ENCODE peak calls at places on chromosome 22, in five cellular contexts. One of them, this sample, is unnamed.

GRCh38 chr22:22558071-22558971 is 744 bp downstream of the PRAME start:
- DNase-seq in suprapubic skin: no peak
- DNase-seq in HL-60: no peak
- DNase-seq in HepG2: no peak
- DNase-seq in spleen: no peak
- DNase-seq in this sample: no peak

GRCh38 chr22:47053013-47053864 is 290.8 kb downstream of the TBC1D22A start:
- DNase-seq in suprapubic skin: no peak
- DNase-seq in HL-60: no peak
- DNase-seq in HepG2: no peak
- DNase-seq in spleen: peak; percentile 70
- DNase-seq in this sample: peak; percentile 12

GRCh38 chr22:16819249-16819648 is 6.0 kb downstream of the XKR3 start:
- DNase-seq in suprapubic skin: no peak
- DNase-seq in HL-60: peak; percentile 2
- DNase-seq in HepG2: no peak
- DNase-seq in spleen: no peak
- DNase-seq in this sample: no peak

GRCh38 chr22:40603088-40603605 is 33.4 kb downstream of the MRTFA start:
- DNase-seq in suprapubic skin: no peak
- DNase-seq in HL-60: no peak
- DNase-seq in HepG2: no peak
- DNase-seq in spleen: no peak
- DNase-seq in this sample: peak; percentile 26

GRCh38 chr22:27719535-27720227 is 81.9 kb downstream of the MN1 start:
- DNase-seq in suprapubic skin: peak; percentile 78
- DNase-seq in HL-60: no peak
- DNase-seq in HepG2: peak; percentile 40
- DNase-seq in spleen: peak; percentile 48
- DNase-seq in this sample: no peak

GRCh38 chr22:35883028-35883620 is 145.5 kb downstream of the RBFOX2 start:
- DNase-seq in suprapubic skin: no peak
- DNase-seq in HL-60: no peak
- DNase-seq in HepG2: no peak
- DNase-seq in spleen: no peak
- DNase-seq in this sample: no peak

GRCh38 chr22:24107668-24108067 is 73.6 kb upstream of the SUSD2 start:
- DNase-seq in suprapubic skin: peak; percentile 91
- DNase-seq in HL-60: no peak
- DNase-seq in HepG2: no peak
- DNase-seq in spleen: no peak
- DNase-seq in this sample: no peak

GRCh38 chr22:34587357-34588356 is 478.3 kb upstream of the ISX start:
- DNase-seq in suprapubic skin: no peak
- DNase-seq in HL-60: no peak
- DNase-seq in HepG2: no peak
- DNase-seq in spleen: no peak
- DNase-seq in this sample: no peak

GRCh38 chr22:18024276-18024939 is at the start of gene MICAL3:
- DNase-seq in suprapubic skin: peak; percentile 41
- DNase-seq in HL-60: no peak
- DNase-seq in HepG2: no peak
- DNase-seq in spleen: peak; percentile 93
- DNase-seq in this sample: no peak

GRCh38 chr22:20203142-20204099 is 52.6 kb upstream of the CCDC188 start:
- DNase-seq in suprapubic skin: no peak
- DNase-seq in HL-60: no peak
- DNase-seq in HepG2: peak; percentile 36
- DNase-seq in spleen: no peak
- DNase-seq in this sample: no peak
- H3K27ac ChIP-seq in suprapubic skin: no peak overlapping the region
- H3K27ac ChIP-seq in HL-60: no peak overlapping the region
- H3K27ac ChIP-seq in HepG2: no peak overlapping the region
- H3K27ac ChIP-seq in spleen: peak overlapping the region; percentile 90
- H3K27ac ChIP-seq in this sample: peak overlapping the region; percentile 94

GRCh38 chr22:29470159-29470855 is 9.7 kb upstream of the NEFH start:
- DNase-seq in suprapubic skin: no peak
- DNase-seq in HL-60: no peak
- DNase-seq in HepG2: peak; percentile 26
- DNase-seq in spleen: peak; percentile 88
- DNase-seq in this sample: no peak
- TF ChIP-seq POLR2AphosphoS5 in suprapubic skin: no peak
- TF ChIP-seq POLR2AphosphoS5 in HL-60: no peak
- TF ChIP-seq POLR2AphosphoS5 in HepG2: no peak
- TF ChIP-seq POLR2AphosphoS5 in spleen: peak; percentile 46
- TF ChIP-seq POLR2AphosphoS5 in this sample: no peak

GRCh38 chr22:32994921-32995320 is 63.3 kb downstream of the SYN3 start:
- DNase-seq in suprapubic skin: no peak
- DNase-seq in HL-60: no peak
- DNase-seq in HepG2: peak; percentile 43
- DNase-seq in spleen: no peak
- DNase-seq in this sample: no peak

GRCh38 chr22:32997295-32997694 is 60.9 kb downstream of the SYN3 start:
- DNase-seq in suprapubic skin: no peak
- DNase-seq in HL-60: no peak
- DNase-seq in HepG2: no peak
- DNase-seq in spleen: no peak
- DNase-seq in this sample: no peak

GRCh38 chr22:32996702-32997101 is 61.5 kb downstream of the SYN3 start:
- DNase-seq in suprapubic skin: peak; percentile 94
- DNase-seq in HL-60: no peak
- DNase-seq in HepG2: no peak
- DNase-seq in spleen: no peak
- DNase-seq in this sample: no peak

GRCh38 chr22:32995335-32995734 is 62.8 kb downstream of the SYN3 start:
- DNase-seq in suprapubic skin: no peak
- DNase-seq in HL-60: no peak
- DNase-seq in HepG2: no peak
- DNase-seq in spleen: no peak
- DNase-seq in this sample: no peak

DNA sequence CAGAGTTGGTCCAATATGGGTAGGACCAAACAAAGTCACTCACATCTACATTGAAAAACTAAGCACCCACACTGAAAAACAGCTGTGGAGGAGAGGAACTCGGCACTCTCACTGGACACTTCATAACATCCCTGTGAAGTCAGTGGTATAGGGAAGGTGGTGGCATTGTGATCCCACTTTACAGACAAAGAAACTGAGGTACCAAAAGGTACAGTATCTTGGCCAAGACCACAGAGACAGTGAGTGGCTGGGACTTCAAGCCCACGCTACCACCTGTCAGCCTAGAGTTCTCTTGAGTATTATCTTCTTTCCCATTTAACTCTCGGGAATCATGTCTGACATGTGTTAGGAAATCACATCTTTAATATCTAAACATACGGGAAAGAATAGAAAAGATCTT is 61.9 kb downstream of the SYN3 start:
- DNase-seq in suprapubic skin: no peak
- DNase-seq in HL-60: no peak
- DNase-seq in HepG2: no peak
- DNase-seq in spleen: no peak
- DNase-seq in this sample: no peak
- H3K27ac ChIP-seq in suprapubic skin: peak overlapping the region; percentile 31
- H3K27ac ChIP-seq in HL-60: no peak overlapping the region
- H3K27ac ChIP-seq in HepG2: no peak overlapping the region
- H3K27ac ChIP-seq in spleen: no peak overlapping the region
- H3K27ac ChIP-seq in this sample: no peak overlapping the region

GRCh38 chr22:49993649-49994360 is 18.8 kb downstream of the IL17REL start:
- DNase-seq in suprapubic skin: no peak
- DNase-seq in HL-60: no peak
- DNase-seq in HepG2: no peak
- DNase-seq in spleen: no peak
- DNase-seq in this sample: no peak

GRCh38 chr22:49991907-49992533 is 20.5 kb downstream of the IL17REL start:
- DNase-seq in suprapubic skin: no peak
- DNase-seq in HL-60: no peak
- DNase-seq in HepG2: no peak
- DNase-seq in spleen: no peak
- DNase-seq in this sample: no peak

GRCh38 chr22:49994361-49995058 is 18.1 kb downstream of the IL17REL start:
- DNase-seq in suprapubic skin: no peak
- DNase-seq in HL-60: no peak
- DNase-seq in HepG2: no peak
- DNase-seq in spleen: no peak
- DNase-seq in this sample: no peak

GRCh38 chr22:49991167-49991566 is 21.4 kb downstream of the IL17REL start:
- DNase-seq in suprapubic skin: no peak
- DNase-seq in HL-60: no peak
- DNase-seq in HepG2: no peak
- DNase-seq in spleen: no peak
- DNase-seq in this sample: no peak

DNA sequence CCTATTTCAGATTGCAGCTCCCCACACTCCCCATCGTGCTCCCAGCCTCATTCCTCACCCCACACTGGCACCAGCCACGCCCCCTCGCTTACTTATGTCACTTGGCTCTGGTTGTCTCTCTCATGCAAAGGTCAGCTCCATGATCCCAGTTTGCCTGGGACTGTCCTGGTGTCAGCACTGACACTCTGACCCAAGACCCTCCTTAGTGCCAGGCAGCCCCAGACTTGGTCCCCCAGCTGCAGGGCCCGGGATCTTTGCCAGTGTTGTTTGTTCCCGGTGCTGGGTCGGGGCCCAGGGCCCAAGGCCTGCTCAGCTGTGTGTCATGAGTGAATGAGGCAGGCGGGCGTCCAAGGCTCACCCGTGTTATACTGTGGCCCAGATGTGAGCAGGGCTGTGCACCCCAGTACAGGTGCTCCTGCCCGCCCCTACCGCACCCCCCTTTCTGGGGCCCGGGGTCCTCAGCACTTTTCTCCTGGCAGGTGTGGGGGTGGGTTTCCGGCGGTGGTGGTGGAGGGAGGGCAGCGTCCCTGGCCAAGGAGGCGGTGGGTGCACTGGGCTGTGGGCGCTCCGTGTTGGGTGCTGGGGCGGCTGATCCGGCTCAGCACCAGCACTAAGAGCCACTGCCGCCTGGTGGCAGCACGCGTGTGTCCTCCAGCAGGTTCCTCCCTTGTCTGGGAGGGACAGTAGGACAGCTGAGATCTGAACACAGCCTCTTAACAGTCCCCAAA is 19.5 kb downstream of the IL17REL start:
- DNase-seq in suprapubic skin: peak; percentile 63
- DNase-seq in HL-60: no peak
- DNase-seq in HepG2: peak; percentile 49
- DNase-seq in spleen: peak; percentile 94
- DNase-seq in this sample: no peak
- TF ChIP-seq POLR2AphosphoS5 in suprapubic skin: no peak
- TF ChIP-seq POLR2AphosphoS5 in HL-60: no peak
- TF ChIP-seq POLR2AphosphoS5 in HepG2: no peak
- TF ChIP-seq POLR2AphosphoS5 in spleen: peak; percentile 50
- TF ChIP-seq POLR2AphosphoS5 in this sample: no peak

GRCh38 chr22:41908409-41909289 is 6.2 kb downstream of the SHISA8 start:
- DNase-seq in suprapubic skin: peak; percentile 62
- DNase-seq in HL-60: no peak
- DNase-seq in HepG2: no peak
- DNase-seq in spleen: no peak
- DNase-seq in this sample: no peak
- H3K27ac ChIP-seq in suprapubic skin: no peak overlapping the region
- H3K27ac ChIP-seq in HL-60: no peak overlapping the region
- H3K27ac ChIP-seq in HepG2: no peak overlapping the region
- H3K27ac ChIP-seq in spleen: no peak overlapping the region
- H3K27ac ChIP-seq in this sample: no peak overlapping the region

DNA sequence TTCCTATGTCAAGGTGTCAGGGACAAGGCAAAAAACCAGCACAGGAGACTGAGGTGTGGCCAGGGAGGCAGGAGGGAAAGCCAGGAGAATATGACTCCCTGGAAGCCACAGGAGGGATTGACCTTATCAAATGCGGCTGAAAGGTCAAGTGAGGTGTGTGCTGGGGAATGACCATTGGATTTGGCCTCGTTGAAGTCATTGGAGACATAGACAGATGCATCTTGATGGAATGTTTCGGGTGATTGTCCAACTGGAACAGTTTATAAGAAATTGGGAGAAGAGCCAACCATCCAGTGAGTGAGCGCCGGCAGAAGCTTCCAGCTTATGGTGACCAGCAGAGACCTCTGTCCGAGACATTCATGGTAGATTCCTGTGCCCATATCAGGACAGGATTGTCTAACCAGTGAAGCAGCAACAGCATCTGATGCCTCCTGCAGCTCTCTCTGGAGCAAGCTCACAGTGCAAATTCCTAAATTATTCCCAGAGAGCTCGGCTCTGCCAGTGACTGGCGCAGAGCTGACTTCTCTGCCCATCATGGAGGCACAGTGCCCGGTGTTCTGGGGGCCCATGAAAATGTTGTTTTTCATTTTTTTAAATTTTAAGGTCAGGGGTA is 95.4 kb downstream of the MYO18B start:
- DNase-seq in suprapubic skin: no peak
- DNase-seq in HL-60: no peak
- DNase-seq in HepG2: no peak
- DNase-seq in spleen: no peak
- DNase-seq in this sample: no peak
- TF ChIP-seq POLR2AphosphoS5 in suprapubic skin: no peak
- TF ChIP-seq POLR2AphosphoS5 in HL-60: no peak
- TF ChIP-seq POLR2AphosphoS5 in HepG2: no peak
- TF ChIP-seq POLR2AphosphoS5 in spleen: no peak
- TF ChIP-seq POLR2AphosphoS5 in this sample: no peak

DNA sequence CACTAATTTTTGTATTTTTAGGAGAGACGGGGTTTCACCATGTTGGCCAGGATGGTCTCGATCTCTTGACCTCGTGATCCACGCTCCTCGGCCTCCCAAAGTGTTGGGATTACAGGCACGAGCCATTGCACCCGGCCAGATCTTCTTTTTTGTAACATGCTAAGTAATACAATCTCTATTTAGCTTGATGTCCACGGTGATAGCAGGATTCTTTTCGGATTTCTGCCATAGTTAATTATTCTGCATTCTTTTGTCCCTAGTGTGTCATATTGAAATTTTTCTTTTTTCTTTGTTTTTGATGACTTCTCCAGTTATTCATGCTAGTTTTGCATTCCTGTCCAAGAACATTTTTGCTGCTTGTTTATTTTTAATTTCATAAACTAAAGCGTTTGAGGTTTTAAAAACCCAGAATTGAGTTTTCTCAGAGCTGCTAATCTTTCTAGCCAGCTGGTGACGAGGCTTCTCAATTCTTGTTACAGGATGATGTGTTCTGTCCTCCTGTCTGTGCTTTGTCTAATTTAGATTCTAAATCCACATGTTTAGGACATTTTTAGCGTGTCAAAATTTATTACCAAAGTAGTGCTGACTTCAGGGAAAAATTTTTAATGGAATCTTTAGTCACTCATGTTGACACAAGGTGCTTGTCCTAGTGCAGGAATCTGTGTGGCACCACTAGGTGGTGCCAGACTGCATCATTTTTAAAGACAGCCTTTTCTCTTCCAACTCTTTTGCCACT is 21.8 kb downstream of the NF2 start:
- DNase-seq in suprapubic skin: no peak
- DNase-seq in HL-60: peak; percentile 41
- DNase-seq in HepG2: peak; percentile 62
- DNase-seq in spleen: no peak
- DNase-seq in this sample: no peak
- H3K27ac ChIP-seq in suprapubic skin: peak overlapping the region; percentile 30
- H3K27ac ChIP-seq in HL-60: no peak overlapping the region
- H3K27ac ChIP-seq in HepG2: no peak overlapping the region
- H3K27ac ChIP-seq in spleen: no peak overlapping the region
- H3K27ac ChIP-seq in this sample: no peak overlapping the region